ENCODE peak calls at places on chromosomes 12 and 14, in five cellular contexts. One of them, this sample, is unnamed.
A peak's percentile ranks its signal among the peaks of the same experiment; 100 is the strongest.

GRCh38 chr12:54509660-54510059 is 12.1 kb downstream of the NCKAP1L start:
- DNase-seq in GM12864: no peak
- DNase-seq in left ventricle myocardium inferior: no peak
- DNase-seq in left lung: no peak
- DNase-seq in keratinocyte: no peak
- DNase-seq in this sample: no peak

GRCh38 chr14:95876769-95877490 is at the start of gene TUNAR:
- DNase-seq in left ventricle myocardium inferior: no peak
- DNase-seq in GM12864: no peak
- DNase-seq in keratinocyte: no peak
- DNase-seq in left lung: no peak
- DNase-seq in this sample: no peak

GRCh38 chr14:73634333-73634833 is 10.4 kb upstream of the DNAL1 start:
- DNase-seq in GM12864: no peak
- DNase-seq in keratinocyte: no peak
- DNase-seq in left lung: no peak
- DNase-seq in left ventricle myocardium inferior: peak; percentile 38
- DNase-seq in this sample: peak; percentile 22

GRCh38 chr12:124910561-124911478 is 3.6 kb downstream of the UBC start:
- DNase-seq in left ventricle myocardium inferior: no peak
- DNase-seq in left lung: no peak
- DNase-seq in GM12864: no peak
- DNase-seq in keratinocyte: no peak
- DNase-seq in this sample: peak; percentile 32

GRCh38 chr12:50397122-50397650 is 777 bp upstream of the FAM186A start:
- DNase-seq in GM12864: no peak
- DNase-seq in keratinocyte: no peak
- DNase-seq in left lung: no peak
- DNase-seq in left ventricle myocardium inferior: no peak
- DNase-seq in this sample: no peak

GRCh38 chr14:87264386-87264785 is 728.6 kb downstream of the GALC start:
- DNase-seq in left ventricle myocardium inferior: no peak
- DNase-seq in GM12864: no peak
- DNase-seq in keratinocyte: peak; percentile 86
- DNase-seq in left lung: no peak
- DNase-seq in this sample: no peak

GRCh38 chr12:19303496-19303895 is 135.8 kb upstream of the AEBP2 start:
- DNase-seq in left ventricle myocardium inferior: no peak
- DNase-seq in GM12864: no peak
- DNase-seq in keratinocyte: no peak
- DNase-seq in left lung: no peak
- DNase-seq in this sample: no peak

GRCh38 chr14:80356413-80356812 is 145.1 kb upstream of the DIO2 start:
- DNase-seq in GM12864: no peak
- DNase-seq in left ventricle myocardium inferior: no peak
- DNase-seq in keratinocyte: no peak
- DNase-seq in left lung: no peak
- DNase-seq in this sample: no peak

GRCh38 chr14:82854851-82855250 is 1321.2 kb upstream of the SEL1L start:
- DNase-seq in GM12864: no peak
- DNase-seq in left ventricle myocardium inferior: no peak
- DNase-seq in keratinocyte: no peak
- DNase-seq in left lung: no peak
- DNase-seq in this sample: no peak

GRCh38 chr14:82855912-82856381 is 1322.3 kb upstream of the SEL1L start:
- DNase-seq in GM12864: no peak
- DNase-seq in left ventricle myocardium inferior: no peak
- DNase-seq in keratinocyte: peak; percentile 33
- DNase-seq in left lung: no peak
- DNase-seq in this sample: peak; percentile 1

DNA sequence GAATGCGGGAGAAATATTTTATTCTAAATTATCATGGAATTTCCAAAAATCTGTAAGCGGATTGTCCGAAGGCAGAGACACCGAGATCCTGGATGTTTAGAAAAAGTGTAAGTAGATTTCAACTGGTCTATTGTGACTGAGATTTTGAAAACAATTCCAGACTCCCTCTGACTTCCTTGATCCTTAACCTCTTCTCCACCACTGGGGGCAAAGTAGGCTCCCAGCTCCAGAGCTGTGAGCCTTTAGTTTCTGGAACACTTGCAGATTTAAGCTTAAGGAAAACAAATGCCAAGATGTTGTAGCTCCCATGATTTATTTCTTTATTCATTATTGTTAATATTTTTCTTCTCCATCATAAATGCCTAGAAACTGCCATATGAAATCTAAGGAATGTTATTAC is 1320.5 kb upstream of the SEL1L start:
- DNase-seq in GM12864: no peak
- DNase-seq in keratinocyte: no peak
- DNase-seq in left ventricle myocardium inferior: no peak
- DNase-seq in left lung: no peak
- DNase-seq in this sample: no peak
- TF ChIP-seq CTCF in GM12864: no peak
- TF ChIP-seq CTCF in keratinocyte: no peak
- TF ChIP-seq CTCF in left ventricle myocardium inferior: no peak
- TF ChIP-seq CTCF in left lung: no peak
- TF ChIP-seq CTCF in this sample: no peak

DNA sequence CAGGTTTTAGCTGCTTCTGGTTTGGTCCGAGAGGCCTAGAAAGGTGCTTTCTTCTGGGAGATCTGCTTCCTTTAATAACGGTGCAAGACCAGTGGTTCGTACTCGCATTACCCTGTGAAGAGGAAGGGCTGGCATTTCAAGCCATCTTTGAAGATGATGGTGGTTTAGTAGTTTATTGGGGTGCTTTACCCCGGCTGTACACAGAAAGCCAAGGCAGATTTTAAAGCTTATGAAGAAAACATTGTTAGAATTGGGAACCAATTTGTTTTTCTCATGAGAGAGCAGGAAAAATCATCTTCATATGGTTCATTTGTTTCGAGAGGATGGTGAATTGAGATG is 3.6 kb downstream of the CCND2 start:
- DNase-seq in left lung: no peak
- DNase-seq in keratinocyte: no peak
- DNase-seq in GM12864: no peak
- DNase-seq in left ventricle myocardium inferior: no peak
- DNase-seq in this sample: no peak
- H3K4me3 ChIP-seq in left lung: no peak overlapping the region
- H3K4me3 ChIP-seq in keratinocyte: peak overlapping the region; percentile 15
- H3K4me3 ChIP-seq in GM12864: no peak overlapping the region
- H3K4me3 ChIP-seq in left ventricle myocardium inferior: peak overlapping the region; percentile 86
- H3K4me3 ChIP-seq in this sample: no peak overlapping the region

DNA sequence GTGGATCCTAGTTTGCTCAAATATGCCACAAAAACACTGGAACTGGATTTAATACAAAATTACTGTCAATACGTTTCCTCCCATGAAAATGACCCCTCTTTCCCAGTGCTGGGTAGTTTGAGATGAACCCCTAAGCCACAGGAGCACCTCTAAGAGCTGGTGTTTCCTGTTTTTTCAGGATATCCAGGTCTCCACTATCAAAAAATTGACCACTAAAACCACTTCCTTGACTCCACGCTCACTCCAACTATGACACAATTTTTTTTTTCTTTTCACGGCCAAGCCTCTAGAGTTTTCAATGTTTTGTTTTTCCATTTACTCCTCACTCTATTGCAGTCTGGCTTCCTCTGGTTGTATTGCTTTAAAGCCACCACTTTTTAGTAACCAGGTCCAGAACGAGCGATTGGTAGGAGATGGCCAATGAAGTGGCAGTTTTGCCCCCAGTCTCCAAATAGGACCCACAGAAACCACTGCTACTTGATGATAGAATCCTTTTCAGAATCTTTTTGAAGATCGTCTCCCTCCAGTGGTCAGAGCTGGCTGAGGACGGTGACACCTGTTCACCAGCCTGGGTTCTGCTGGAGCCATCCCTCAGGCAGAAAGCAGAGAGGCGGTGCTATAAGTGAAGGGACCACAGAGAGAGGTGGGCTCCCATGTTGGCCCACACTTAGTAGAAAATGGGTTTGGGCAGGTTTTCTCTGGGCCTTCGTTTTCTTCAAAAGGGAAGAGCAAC is 454.4 kb downstream of the VRK1 start:
- DNase-seq in GM12864: no peak
- DNase-seq in left lung: no peak
- DNase-seq in keratinocyte: no peak
- DNase-seq in left ventricle myocardium inferior: no peak
- DNase-seq in this sample: peak; percentile 72
- TF ChIP-seq CTCF in GM12864: peak; percentile 15
- TF ChIP-seq CTCF in left lung: no peak
- TF ChIP-seq CTCF in keratinocyte: no peak
- TF ChIP-seq CTCF in left ventricle myocardium inferior: no peak
- TF ChIP-seq CTCF in this sample: peak; percentile 27

GRCh38 chr14:62443796-62444195 is 601.5 kb downstream of the KCNH5 start:
- DNase-seq in keratinocyte: peak; percentile 32
- DNase-seq in left ventricle myocardium inferior: no peak
- DNase-seq in GM12864: no peak
- DNase-seq in left lung: no peak
- DNase-seq in this sample: no peak

GRCh38 chr14:62436256-62436655 is 609.0 kb downstream of the KCNH5 start:
- DNase-seq in left lung: no peak
- DNase-seq in GM12864: no peak
- DNase-seq in left ventricle myocardium inferior: no peak
- DNase-seq in keratinocyte: no peak
- DNase-seq in this sample: no peak

GRCh38 chr14:62439210-62439609 is 606.0 kb downstream of the KCNH5 start:
- DNase-seq in keratinocyte: no peak
- DNase-seq in GM12864: no peak
- DNase-seq in left lung: no peak
- DNase-seq in left ventricle myocardium inferior: no peak
- DNase-seq in this sample: no peak
- H3K4me3 ChIP-seq in keratinocyte: no peak overlapping the region
- H3K4me3 ChIP-seq in GM12864: no peak overlapping the region
- H3K4me3 ChIP-seq in left lung: no peak overlapping the region
- H3K4me3 ChIP-seq in left ventricle myocardium inferior: no peak overlapping the region
- H3K4me3 ChIP-seq in this sample: no peak overlapping the region